ENCODE peak calls at places on chromosomes 2 and 18, in five cellular contexts. C is lower lobe of right lung, A is WTC11, X is psoas muscle, L is SK-N-SH. R is an unnamed sample.

GRCh38 chr2:191933307-191934105 is 86.6 kb upstream of the CAVIN2 start:
- DNase-seq in C (no peak), A (no peak), X (no peak), L (no peak), R (no peak)

GRCh38 chr2:102696463-102696862 is 65.4 kb upstream of the TMEM182 start:
- DNase-seq in C (no peak), A (no peak), X (no peak), L (no peak), R (no peak)

GRCh38 chr2:227473019-227473461 is 1.1 kb downstream of the AGFG1 start:
- DNase-seq in C (no peak), A (no peak), X (no peak), L (no peak), R (no peak)

GRCh38 chr2:20414806-20415205 is 32.1 kb upstream of the RHOB start:
- DNase-seq in C (no peak), A (no peak), X (no peak), L (no peak), R (no peak)

GRCh38 chr2:201968045-201968444 is 65.6 kb upstream of the FZD7 start:
- DNase-seq in C (peak), A (no peak), X (no peak), L (no peak), R (peak)

GRCh38 chr2:64426191-64426952 is 27.6 kb upstream of the LGALSL start:
- DNase-seq in C (no peak), A (no peak), X (no peak), L (no peak), R (no peak)

GRCh38 chr18:9433616-9434239 is 41.6 kb upstream of the RALBP1 start:
- DNase-seq in C (no peak), A (no peak), X (no peak), L (no peak), R (no peak)

GRCh38 chr18:46756559-46757201 is at the start of gene ST8SIA5:
- DNase-seq in C (no peak), A (peak), X (peak), L (peak), R (no peak)

GRCh38 chr2:79292231-79292785 is 132.8 kb upstream of the REG3A start:
- DNase-seq in C (no peak), A (no peak), X (no peak), L (no peak), R (no peak)

GRCh38 chr2:159735648-159736047 is 23.3 kb downstream of the MARCHF7 start:
- DNase-seq in C (no peak), A (no peak), X (no peak), L (no peak), R (no peak)

GRCh38 chr2:109444916-109445315 is 168.8 kb downstream of the SEPTIN10 start:
- DNase-seq in C (no peak), A (no peak), X (no peak), L (no peak), R (no peak)

GRCh38 chr2:36561223-36561944 is 36.6 kb downstream of the FEZ2 start:
- DNase-seq in C (no peak), A (no peak), X (no peak), L (no peak), R (no peak)

GRCh38 chr18:23453657-23454011 is 547 bp downstream of the RIOK3 start:
- DNase-seq in C (no peak), A (no peak), X (no peak), L (no peak), R (no peak)

GRCh38 chr2:223635080-223635479 is 32.9 kb upstream of the SCG2 start:
- DNase-seq in C (no peak), A (no peak), X (no peak), L (no peak), R (no peak)

GRCh38 chr2:88016948-88017779 is 817 bp upstream of the RNU2-63P start:
- DNase-seq in C (peak), A (peak), X (no peak), L (peak), R (no peak)

GRCh38 chr2:180907731-180908130 is 72.7 kb upstream of the UBE2E3 start:
- DNase-seq in C (no peak), A (no peak), X (no peak), L (no peak), R (no peak)

GRCh38 chr2:43233218-43234212 is 7.1 kb upstream of the ZFP36L2 start:
- DNase-seq in C (no peak), A (no peak), X (no peak), L (no peak), R (no peak)

GRCh38 chr2:187500585-187501359 is 52.7 kb upstream of the CALCRL start:
- DNase-seq in C (no peak), A (no peak), X (no peak), L (no peak), R (no peak)

GRCh38 chr18:60018801-60019462 is 119.1 kb downstream of the PMAIP1 start:
- DNase-seq in C (no peak), A (no peak), X (no peak), L (no peak), R (no peak)

GRCh38 chr18:60549338-60549960 is 176.9 kb upstream of the MC4R start:
- DNase-seq in C (no peak), A (no peak), X (no peak), L (peak), R (no peak)

DNA sequence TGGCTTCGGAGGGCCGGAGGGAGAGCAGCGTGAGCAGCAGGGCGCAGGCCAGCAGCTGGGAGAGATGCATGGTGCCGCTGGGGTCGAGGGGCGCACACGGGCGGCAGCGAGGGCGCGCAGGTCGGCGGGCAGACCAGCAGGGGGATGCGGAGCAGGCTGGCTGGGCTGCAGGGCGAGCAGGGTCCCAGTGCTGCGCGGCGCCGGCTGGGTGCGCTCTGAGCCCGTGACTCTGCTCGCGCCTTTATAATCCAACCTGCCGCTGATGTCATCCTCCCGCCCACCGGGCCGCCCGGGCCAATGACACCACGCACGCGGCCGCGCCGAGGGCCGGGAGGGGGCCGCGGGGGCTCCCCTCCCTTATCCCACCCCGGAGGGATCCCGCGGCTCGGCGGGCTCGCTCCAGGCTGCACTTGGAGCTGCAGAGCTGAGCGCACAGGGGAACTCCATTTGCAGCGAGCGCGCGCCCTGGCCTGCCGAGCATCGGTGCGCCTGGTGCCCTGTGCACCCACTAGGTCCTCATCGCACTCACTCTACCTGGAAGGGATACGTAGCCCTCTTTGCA is at the start of gene NPPC:
- DNase-seq in C (peak), A (peak), X (no peak), L (peak), R (peak)
- TF ChIP-seq CTCF in C (no peak), A (no peak), X (peak), L (peak), R (peak)

DNA sequence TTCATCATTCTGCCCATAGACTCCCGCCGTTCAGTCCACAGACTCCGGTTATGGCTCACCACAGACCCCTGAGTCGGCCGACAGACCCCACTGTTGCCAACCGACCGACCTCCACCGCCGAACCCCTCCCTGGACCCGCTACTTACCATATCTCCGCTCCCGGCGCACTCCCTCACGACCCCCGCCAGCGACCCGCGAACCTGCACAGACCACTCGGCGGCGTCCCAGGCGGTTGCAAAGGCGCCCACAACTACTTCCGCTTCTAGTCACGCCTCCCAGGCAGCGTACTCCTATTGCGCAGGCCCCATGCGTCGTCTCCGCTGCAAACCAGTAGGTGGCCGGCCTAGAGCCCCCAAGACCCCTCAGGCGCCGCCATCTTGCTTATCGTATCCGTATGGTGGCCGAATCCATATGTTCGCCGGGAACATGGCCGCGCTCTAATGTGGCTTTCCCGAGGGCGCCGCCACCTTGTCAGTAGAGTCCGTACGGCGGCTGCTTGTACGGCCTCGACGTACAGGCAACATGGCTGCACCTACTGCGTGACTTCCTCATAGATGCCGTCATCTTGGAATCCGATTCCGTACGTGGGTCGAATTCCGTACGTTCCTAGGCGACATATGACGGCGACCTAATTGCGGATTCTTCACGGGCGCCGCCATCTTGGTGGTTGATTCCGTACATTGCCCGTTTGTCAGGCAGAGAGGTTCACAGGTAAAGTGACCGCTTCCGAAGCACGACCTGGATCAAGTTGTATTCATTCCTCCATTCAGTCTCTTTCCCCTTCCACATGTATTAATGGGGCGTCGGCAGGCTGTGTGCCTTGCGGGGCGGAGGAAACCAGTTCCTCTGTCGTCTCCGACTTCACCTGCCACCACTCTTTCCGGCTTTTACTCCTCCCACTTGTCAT is at the start of gene CXXC1:
- DNase-seq in C (peak), A (peak), X (peak), L (peak), R (peak)
- TF ChIP-seq CTCF in C (peak), A (no peak), X (peak), L (peak), R (peak)

DNA sequence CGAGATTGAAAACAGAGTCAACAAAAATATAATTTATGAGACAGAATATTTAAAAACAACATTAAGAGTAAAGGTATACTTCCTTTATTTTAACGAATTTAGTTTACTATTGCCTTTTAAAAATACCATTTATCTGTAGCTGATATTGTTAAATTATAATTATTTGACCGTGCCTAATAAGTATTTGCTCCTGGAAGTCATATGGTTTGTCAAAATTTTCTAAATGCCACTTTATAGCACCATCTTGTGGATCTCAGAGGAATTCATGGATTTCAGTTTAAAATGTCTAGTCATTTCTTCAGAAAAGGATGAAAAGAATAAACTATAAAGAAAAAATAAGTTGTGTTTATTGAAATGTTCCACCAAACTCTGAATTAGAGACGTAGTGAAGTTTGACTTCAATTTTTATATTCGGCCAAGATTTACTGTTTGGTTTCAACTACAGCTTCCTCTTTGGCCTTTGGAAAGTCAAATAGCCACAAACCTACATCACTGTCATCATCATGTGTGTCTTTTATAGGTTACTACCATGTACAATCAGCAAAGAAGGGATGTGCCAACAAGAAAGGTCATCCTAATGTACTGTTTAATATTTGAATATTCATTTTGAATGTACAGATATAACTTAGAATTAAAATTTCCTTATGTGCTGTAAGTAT is 10.3 kb upstream of the FTCDNL1 start:
- DNase-seq in C (no peak), A (no peak), X (no peak), L (peak), R (no peak)
- TF ChIP-seq CTCF in C (peak), A (peak), X (peak), L (peak), R (peak)

GRCh38 chr2:47015730-47016129 is 100.1 kb upstream of the MCFD2 start:
- DNase-seq in C (no peak), A (no peak), X (no peak), L (no peak), R (no peak)

GRCh38 chr2:47015206-47015605 is 99.6 kb upstream of the MCFD2 start:
- DNase-seq in C (no peak), A (no peak), X (no peak), L (peak), R (no peak)

GRCh38 chr2:47014564-47015051 is 99.0 kb upstream of the MCFD2 start:
- DNase-seq in C (no peak), A (no peak), X (no peak), L (no peak), R (no peak)

GRCh38 chr2:47017541-47017940 is 101.9 kb upstream of the MCFD2 start:
- DNase-seq in C (no peak), A (no peak), X (no peak), L (no peak), R (no peak)

GRCh38 chr2:47016172-47016913 is 100.7 kb upstream of the MCFD2 start:
- DNase-seq in C (peak), A (peak), X (peak), L (no peak), R (no peak)
- TF ChIP-seq CTCF in C (no peak), A (no peak), X (no peak), L (peak), R (peak)

DNA sequence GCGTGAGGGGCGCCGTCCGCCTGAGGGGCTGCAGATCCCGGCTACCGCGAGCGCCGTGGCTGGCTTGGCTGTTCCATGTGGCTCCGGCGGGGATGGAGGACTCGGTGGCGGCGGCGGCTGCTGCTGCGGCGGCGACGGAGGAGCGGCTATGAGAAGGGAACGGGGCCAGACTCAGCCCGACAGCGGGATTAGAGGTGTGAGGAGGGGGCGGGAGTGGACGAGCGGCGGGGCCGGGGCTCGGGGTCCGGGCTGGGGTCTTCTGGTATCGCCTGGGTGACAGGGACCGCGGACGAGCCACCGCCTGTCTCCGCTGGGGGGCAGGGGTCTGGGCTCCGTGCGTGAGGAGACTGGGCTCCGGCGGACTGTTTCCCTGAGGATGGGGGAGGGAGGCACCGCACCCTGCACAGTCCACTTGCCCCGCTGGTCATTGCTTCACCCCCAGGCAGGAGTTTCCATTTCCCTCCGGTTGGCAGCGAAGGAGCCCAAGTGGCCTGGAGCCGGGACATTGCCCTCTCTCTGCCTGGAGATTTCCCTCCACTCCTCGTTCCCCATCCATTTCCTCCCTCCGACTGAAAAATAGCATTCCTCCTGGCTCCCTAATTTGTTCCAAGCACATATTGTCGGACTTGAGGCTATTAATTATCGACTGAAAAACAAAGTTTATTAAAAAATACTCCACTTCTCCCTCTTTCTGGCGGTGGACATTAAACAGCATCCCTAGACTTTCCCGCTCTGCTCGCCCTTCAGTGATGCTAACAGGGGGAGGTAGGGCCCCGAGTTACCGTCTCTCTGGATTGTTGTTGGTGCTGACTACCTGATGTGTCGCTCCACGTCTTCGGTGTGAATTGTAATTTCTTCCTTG is 577 bp downstream of the EHBP1 start:
- DNase-seq in C (peak), A (peak), X (peak), L (peak), R (peak)
- TF ChIP-seq CTCF in C (peak), A (no peak), X (peak), L (peak), R (peak)

GRCh38 chr18:8427339-8427738 is 181.9 kb upstream of the RAB12 start:
- DNase-seq in C (no peak), A (no peak), X (no peak), L (no peak), R (no peak)

GRCh38 chr18:8428951-8429350 is 180.3 kb upstream of the RAB12 start:
- DNase-seq in C (no peak), A (no peak), X (no peak), L (no peak), R (no peak)

GRCh38 chr18:8424481-8424880 is 184.8 kb upstream of the RAB12 start:
- DNase-seq in C (no peak), A (no peak), X (no peak), L (peak), R (no peak)

GRCh38 chr18:8424917-8425725 is 184.1 kb upstream of the RAB12 start:
- DNase-seq in C (no peak), A (no peak), X (no peak), L (peak), R (no peak)

DNA sequence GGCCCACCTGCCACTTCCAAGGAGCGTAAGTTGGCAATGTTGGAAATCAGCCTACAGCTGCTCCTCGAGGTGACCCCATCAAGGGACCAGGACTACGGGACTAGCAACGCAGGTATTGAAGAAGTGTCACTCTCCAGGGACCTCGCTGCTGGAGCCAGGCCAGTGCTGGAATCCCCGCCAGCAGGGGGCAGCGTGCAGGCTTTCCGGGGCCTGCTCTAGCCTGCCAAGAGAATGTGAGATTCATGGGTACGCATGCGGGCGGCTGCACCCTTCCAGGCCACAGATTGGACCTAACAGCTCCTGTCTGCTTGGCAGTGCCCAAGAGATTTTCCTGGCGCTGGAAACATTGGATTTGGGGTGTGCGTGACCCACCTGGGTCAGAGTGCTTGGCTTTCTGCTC is 182.8 kb upstream of the RAB12 start:
- DNase-seq in C (no peak), A (peak), X (no peak), L (no peak), R (no peak)
- TF ChIP-seq CTCF in C (peak), A (peak), X (no peak), L (peak), R (peak)

DNA sequence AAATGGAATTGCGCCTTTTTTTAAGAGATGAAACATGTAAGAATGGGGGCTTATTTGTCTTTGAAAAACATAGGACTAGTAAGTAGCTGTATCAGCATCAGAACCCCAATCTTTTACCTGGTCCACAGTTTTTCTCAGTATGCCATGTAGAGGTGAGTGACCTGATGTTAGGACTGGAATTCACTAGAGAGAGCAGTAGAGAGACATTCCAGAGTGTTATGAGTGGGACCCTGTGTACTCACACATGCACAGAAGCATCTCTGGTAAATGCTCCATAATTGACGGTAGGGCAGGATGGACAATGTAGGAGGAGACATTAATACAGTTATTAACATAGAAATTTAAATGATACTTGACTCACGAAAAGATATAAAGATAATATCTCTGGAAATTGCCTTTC is 1.4 kb upstream of the GALNT13 start:
- DNase-seq in C (no peak), A (no peak), X (no peak), L (peak), R (no peak)
- TF ChIP-seq CTCF in C (no peak), A (no peak), X (no peak), L (peak), R (peak)

R was measured in chondrocyte.